ENCODE peak calls at places on chromosomes 12 and 14, in four cellular contexts. One of them, this sample, is unnamed.
A peak's percentile ranks its signal among the peaks of the same experiment; 100 is the strongest.

GRCh38 chr12:119381471-119382235 is 47.1 kb downstream of the CCDC60 start:
- DNase-seq in K562: no peak
- DNase-seq in WTC11: no peak
- DNase-seq in GM12878: no peak
- DNase-seq in this sample: no peak

GRCh38 chr14:67409461-67409860 is 2.5 kb downstream of the PLEK2 start:
- DNase-seq in WTC11: no peak
- DNase-seq in K562: no peak
- DNase-seq in GM12878: no peak
- DNase-seq in this sample: no peak

GRCh38 chr12:105168006-105168405 is 60.5 kb downstream of the WASHC4 start:
- DNase-seq in K562: no peak
- DNase-seq in WTC11: no peak
- DNase-seq in GM12878: no peak
- DNase-seq in this sample: no peak

GRCh38 chr12:15446798-15447197 is 124.5 kb downstream of the PTPRO start:
- DNase-seq in WTC11: no peak
- DNase-seq in GM12878: no peak
- DNase-seq in K562: no peak
- DNase-seq in this sample: no peak

GRCh38 chr12:125989716-125990115 is 924.5 kb downstream of the AACS start:
- DNase-seq in GM12878: no peak
- DNase-seq in WTC11: no peak
- DNase-seq in K562: no peak
- DNase-seq in this sample: no peak

GRCh38 chr12:105451211-105451610 is 120.7 kb downstream of the C12orf75 start:
- DNase-seq in WTC11: no peak
- DNase-seq in GM12878: no peak
- DNase-seq in K562: no peak
- DNase-seq in this sample: no peak

GRCh38 chr14:106789318-106789717 is 1262.9 kb downstream of the TMEM121 start:
- DNase-seq in K562: no peak
- DNase-seq in GM12878: no peak
- DNase-seq in WTC11: no peak
- DNase-seq in this sample: no peak

GRCh38 chr12:63362801-63363200 is 211.8 kb upstream of the AVPR1A start:
- DNase-seq in K562: no peak
- DNase-seq in GM12878: no peak
- DNase-seq in WTC11: no peak
- DNase-seq in this sample: no peak

GRCh38 chr14:50812180-50812579 is 18.8 kb downstream of the NIN start:
- DNase-seq in WTC11: no peak
- DNase-seq in K562: no peak
- DNase-seq in GM12878: no peak
- DNase-seq in this sample: no peak

GRCh38 chr12:45362291-45362690 is 146.4 kb downstream of the ANO6 start:
- DNase-seq in K562: no peak
- DNase-seq in WTC11: no peak
- DNase-seq in GM12878: no peak
- DNase-seq in this sample: no peak

GRCh38 chr12:111467862-111468245 is 62.1 kb downstream of the SH2B3 start:
- DNase-seq in WTC11: no peak
- DNase-seq in GM12878: no peak
- DNase-seq in K562: no peak
- DNase-seq in this sample: no peak

GRCh38 chr14:46245281-46245680 is 406.3 kb downstream of the RPL10L start:
- DNase-seq in K562: no peak
- DNase-seq in WTC11: no peak
- DNase-seq in GM12878: no peak
- DNase-seq in this sample: no peak

GRCh38 chr14:46250113-46250703 is 401.4 kb downstream of the RPL10L start:
- DNase-seq in WTC11: no peak
- DNase-seq in K562: peak; percentile 1
- DNase-seq in GM12878: no peak
- DNase-seq in this sample: peak; percentile 2
- TF ChIP-seq ESRRA in WTC11: no peak
- TF ChIP-seq ESRRA in K562: no peak
- TF ChIP-seq ESRRA in GM12878: no peak
- TF ChIP-seq ESRRA in this sample: no peak

GRCh38 chr12:93813972-93814821 is 137.0 kb downstream of the CRADD start:
- DNase-seq in K562: peak; percentile 40
- DNase-seq in GM12878: no peak
- DNase-seq in WTC11: no peak
- DNase-seq in this sample: peak; percentile 43
- TF ChIP-seq TCF7 in K562: no peak
- TF ChIP-seq TCF7 in GM12878: no peak
- TF ChIP-seq TCF7 in WTC11: no peak
- TF ChIP-seq TCF7 in this sample: no peak

GRCh38 chr12:83827193-83827592 is 1085.4 kb downstream of the SLC6A15 start:
- DNase-seq in K562: no peak
- DNase-seq in WTC11: no peak
- DNase-seq in GM12878: no peak
- DNase-seq in this sample: no peak
- TF ChIP-seq ESRRA in K562: no peak
- TF ChIP-seq ESRRA in WTC11: no peak
- TF ChIP-seq ESRRA in GM12878: no peak
- TF ChIP-seq ESRRA in this sample: no peak

DNA sequence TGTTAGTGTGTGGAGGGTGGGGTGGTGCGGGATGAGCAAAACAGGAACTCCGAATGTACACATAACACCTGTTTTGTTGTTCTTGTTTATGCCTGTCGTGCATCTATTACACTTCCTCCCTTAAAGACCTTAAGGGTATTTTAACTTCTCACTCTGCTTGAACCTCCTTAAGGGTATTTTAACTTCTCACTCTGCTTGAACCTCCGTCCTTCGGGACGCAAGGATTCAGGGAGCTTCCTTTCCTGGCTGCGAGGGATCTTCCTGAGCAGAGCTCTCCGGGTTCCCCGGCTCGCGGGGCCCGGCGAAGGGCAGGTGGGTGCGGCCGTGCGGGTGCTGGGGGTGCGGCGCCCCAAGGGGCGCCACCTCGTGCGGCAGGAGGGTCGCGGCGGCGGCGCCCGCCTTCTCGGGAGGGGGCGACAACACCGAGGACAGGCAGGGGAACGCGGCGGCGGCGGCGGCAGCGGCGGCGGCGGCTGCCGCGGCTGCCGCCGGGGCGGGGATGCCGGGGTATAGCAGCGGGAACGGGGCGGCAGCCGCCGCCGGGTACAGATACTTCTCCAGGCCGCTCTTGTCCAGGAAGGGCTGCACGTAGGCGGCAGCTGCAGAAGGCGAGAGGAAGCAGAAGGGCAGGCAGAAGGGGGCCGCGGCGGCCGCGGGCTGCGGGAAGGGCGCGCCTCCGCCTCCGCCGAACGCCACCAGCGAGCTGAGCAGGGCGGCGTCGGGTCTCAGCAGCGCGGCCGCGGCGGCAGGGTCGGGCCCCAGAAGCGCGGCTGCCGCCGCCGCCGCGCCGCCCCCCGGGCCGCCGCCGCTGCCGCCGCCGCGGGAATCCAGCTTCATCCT is 2.8 kb downstream of the BHLHE41 start:
- DNase-seq in K562: peak; percentile 31
- DNase-seq in GM12878: no peak
- DNase-seq in WTC11: peak; percentile 31
- DNase-seq in this sample: no peak
- TF ChIP-seq TCF7 in K562: no peak
- TF ChIP-seq TCF7 in GM12878: no peak
- TF ChIP-seq TCF7 in WTC11: no peak
- TF ChIP-seq TCF7 in this sample: no peak

GRCh38 chr12:27422697-27423096 is 23.8 kb upstream of the SMCO2 start:
- DNase-seq in GM12878: no peak
- DNase-seq in K562: no peak
- DNase-seq in WTC11: no peak
- DNase-seq in this sample: no peak

GRCh38 chr12:27426743-27427142 is 19.8 kb upstream of the SMCO2 start:
- DNase-seq in GM12878: no peak
- DNase-seq in K562: no peak
- DNase-seq in WTC11: no peak
- DNase-seq in this sample: no peak

GRCh38 chr12:27427824-27428223 is 18.7 kb upstream of the SMCO2 start:
- DNase-seq in WTC11: no peak
- DNase-seq in GM12878: no peak
- DNase-seq in K562: no peak
- DNase-seq in this sample: no peak

GRCh38 chr12:27425306-27425705 is 21.2 kb upstream of the SMCO2 start:
- DNase-seq in WTC11: no peak
- DNase-seq in K562: no peak
- DNase-seq in GM12878: no peak
- DNase-seq in this sample: no peak

GRCh38 chr12:27424631-27425230 is 21.8 kb upstream of the SMCO2 start:
- DNase-seq in K562: peak; percentile 24
- DNase-seq in WTC11: no peak
- DNase-seq in GM12878: no peak
- DNase-seq in this sample: peak; percentile 45
- TF ChIP-seq ESRRA in K562: no peak
- TF ChIP-seq ESRRA in WTC11: no peak
- TF ChIP-seq ESRRA in GM12878: no peak
- TF ChIP-seq ESRRA in this sample: no peak

GRCh38 chr14:48035836-48036235 is 360.4 kb upstream of the MDGA2 start:
- DNase-seq in GM12878: no peak
- DNase-seq in K562: no peak
- DNase-seq in WTC11: peak; percentile 49
- DNase-seq in this sample: no peak
- TF ChIP-seq TCF7 in GM12878: no peak
- TF ChIP-seq TCF7 in K562: no peak
- TF ChIP-seq TCF7 in WTC11: no peak
- TF ChIP-seq TCF7 in this sample: no peak